ENCODE peak calls at places on chromosomes 3 and 15, in five cellular contexts. T is thoracic aorta; K is stimulated activated CD4-positive, alpha-beta T cell treated with anti-CD3 and anti-CD28 coated beads, Interleukin-1b, Interleukin-23, amount 100 ng/mL, for 24 hours; F is frontal cortex; W is OCI-M1. J is an unnamed sample.

GRCh38 chr15:68404056-68404798 is 27.7 kb downstream of the ITGA11 start:
- DNase-seq in W (no peak), F (no peak), T (no peak), K (no peak), J (no peak)

GRCh38 chr15:69979269-69979668 is 118.4 kb downstream of the TLE3 start:
- DNase-seq in K (no peak), F (no peak), T (no peak), W (no peak), J (no peak)

GRCh38 chr15:60390931-60391501 is 6.8 kb downstream of the ANXA2 start:
- DNase-seq in K (no peak), F (no peak), W (peak; percentile 40), T (peak; percentile 39), J (no peak)

GRCh38 chr15:70259640-70260066 is 161.9 kb upstream of the TLE3 start:
- DNase-seq in K (no peak), F (no peak), W (peak; percentile 6), T (no peak), J (no peak)

GRCh38 chr3:58008140-58009025 is at the start of gene FLNB:
- DNase-seq in K (peak; percentile 54), T (no peak), F (peak; percentile 96), W (peak; percentile 86), J (no peak)

GRCh38 chr3:76933245-76933644 is 106.7 kb upstream of the ROBO2 start:
- DNase-seq in K (no peak), W (no peak), F (no peak), T (no peak), J (no peak)

GRCh38 chr3:160475889-160476288 is 26.3 kb upstream of the TRIM59 start:
- DNase-seq in K (no peak), T (no peak), W (no peak), F (no peak), J (no peak)

GRCh38 chr3:52238193-52238760 is 681 bp downstream of the TWF2 start:
- DNase-seq in F (no peak), T (no peak), W (peak; percentile 64), K (no peak), J (no peak)

GRCh38 chr15:75410196-75410595 is 41.3 kb downstream of the SIN3A start:
- DNase-seq in T (no peak), W (no peak), K (no peak), F (no peak), J (no peak)

GRCh38 chr3:84724877-84725276 is 233.9 kb upstream of the CADM2 start:
- DNase-seq in F (no peak), K (no peak), T (no peak), W (peak; percentile 64), J (no peak)

GRCh38 chr3:143676021-143676420 is 172.2 kb downstream of the SLC9A9 start:
- DNase-seq in T (no peak), F (no peak), K (no peak), W (no peak), J (no peak)

GRCh38 chr3:133295199-133295901 is 104.5 kb upstream of the BFSP2 start:
- DNase-seq in T (no peak), K (no peak), F (no peak), W (no peak), J (no peak)

GRCh38 chr15:25469377-25469776 is 30.6 kb upstream of the UBE3A start:
- DNase-seq in K (no peak), T (no peak), F (peak; percentile 18), W (no peak), J (no peak)

GRCh38 chr3:169769287-169770181 is at the start of gene ACTRT3:
- DNase-seq in F (peak; percentile 44), W (peak; percentile 70), T (no peak), K (no peak), J (peak; percentile 33)

GRCh38 chr3:28151608-28152228 is 89.7 kb upstream of the CMC1 start:
- DNase-seq in W (peak; percentile 75), K (no peak), F (no peak), T (no peak), J (peak; percentile 15)

GRCh38 chr3:196639517-196640500 is at the start of gene NRROS:
- DNase-seq in F (peak; percentile 75), W (peak; percentile 78), T (no peak), K (no peak), J (peak; percentile 62)

GRCh38 chr3:155647988-155648591 is 96.8 kb downstream of the PLCH1 start:
- DNase-seq in T (no peak), F (no peak), K (no peak), W (no peak), J (no peak)

GRCh38 chr3:99765042-99765942 is 52.4 kb upstream of the CMSS1 start:
- DNase-seq in K (no peak), T (no peak), W (peak; percentile 72), F (no peak), J (no peak)

GRCh38 chr15:69497076-69497475 is 44.5 kb downstream of the RPLP1 start:
- DNase-seq in T (no peak), W (no peak), F (no peak), K (no peak), J (no peak)

GRCh38 chr15:63491979-63492378 is 12.4 kb upstream of the USP3 start:
- DNase-seq in T (no peak), F (no peak), K (no peak), W (no peak), J (no peak)

GRCh38 chr3:172391592-172392302 is 56.5 kb downstream of the GHSR start:
- DNase-seq in F (no peak), W (peak; percentile 91), T (no peak), K (no peak), J (no peak)

GRCh38 chr15:56598991-56599390 is 134.1 kb upstream of the MNS1 start:
- DNase-seq in T (no peak), W (no peak), K (no peak), F (no peak), J (no peak)

GRCh38 chr3:40714771-40715170 is 190.0 kb downstream of the ZNF621 start:
- DNase-seq in F (no peak), K (no peak), T (no peak), W (no peak), J (no peak)

GRCh38 chr3:127049390-127049789 is 66.5 kb downstream of the PLXNA1 start:
- DNase-seq in W (no peak), T (no peak), F (no peak), K (no peak), J (no peak)

GRCh38 chr3:168828536-168828935 is 732.8 kb upstream of the GOLIM4 start:
- DNase-seq in K (no peak), T (no peak), W (peak; percentile 1), F (no peak), J (no peak)

J was measured in tibial nerve.